ENCODE peak calls at places on chromosomes 13 and 19, in eight cellular contexts. V, Q, P, H, D, C, R and M are unnamed samples.

GRCh38 chr19:19274716-19275115 is 1.6 kb upstream of the TM6SF2 start:
- DNase-seq in V (no peak), Q (no peak), P (no peak), H (no peak), D (no peak), C (no peak), R (no peak), M (no peak)

GRCh38 chr13:110017379-110017778 is 231.0 kb upstream of the IRS2 start:
- DNase-seq in V (no peak), Q (no peak), P (peak; percentile 83), H (no peak), D (no peak), C (no peak), R (no peak), M (peak; percentile 92)

GRCh38 chr13:23020246-23020843 is 160.4 kb upstream of the SGCG start:
- DNase-seq in V (peak; percentile 97), Q (no peak), P (peak; percentile 53), H (peak; percentile 45), D (no peak), C (no peak), R (peak; percentile 26), M (peak; percentile 72)

GRCh38 chr13:41019027-41019487 is at the start of gene ELF1:
- DNase-seq in V (peak; percentile 21), Q (peak; percentile 22), P (peak; percentile 61), H (peak; percentile 81), D (no peak), C (no peak), R (peak; percentile 36), M (peak; percentile 59)

GRCh38 chr13:24644051-24644450 is 36.2 kb upstream of the ATP12A start:
- DNase-seq in V (peak; percentile 16), Q (no peak), P (peak; percentile 94), H (no peak), D (no peak), C (no peak), R (no peak), M (peak; percentile 38)

GRCh38 chr19:4534836-4535658 is at the start of gene PLIN5:
- DNase-seq in V (peak; percentile 91), Q (peak; percentile 47), P (peak; percentile 51), H (peak; percentile 45), D (peak; percentile 47), C (peak; percentile 97), R (peak; percentile 59), M (peak; percentile 68)

GRCh38 chr13:98004107-98004506 is 50.6 kb downstream of the IPO5 start:
- DNase-seq in V (no peak), Q (no peak), P (peak; percentile 93), H (no peak), D (no peak), C (no peak), R (no peak), M (peak; percentile 48)

GRCh38 chr13:47841131-47841530 is 159.9 kb downstream of the SUCLA2 start:
- DNase-seq in V (no peak), Q (no peak), P (no peak), H (no peak), D (peak; percentile 62), C (no peak), R (no peak), M (peak; percentile 35)

GRCh38 chr19:35539850-35540249 is 5.6 kb upstream of the TMEM147 start:
- DNase-seq in V (no peak), Q (no peak), P (no peak), H (no peak), D (no peak), C (no peak), R (no peak), M (no peak)

GRCh38 chr13:75687145-75687763 is 51.1 kb downstream of the LMO7 start:
- DNase-seq in V (peak; percentile 61), Q (no peak), P (peak; percentile 69), H (no peak), D (no peak), C (no peak), R (no peak), M (peak; percentile 71)

GRCh38 chr19:17209126-17210036 is 5.8 kb upstream of the USE1 start:
- DNase-seq in V (peak; percentile 97), Q (peak; percentile 44), P (peak; percentile 40), H (peak; percentile 76), D (no peak), C (no peak), R (no peak), M (peak; percentile 34)

GRCh38 chr19:10230904-10231623 is at the start of gene S1PR2:
- DNase-seq in V (peak; percentile 76), Q (peak; percentile 81), P (peak; percentile 48), H (peak; percentile 77), D (no peak), C (peak; percentile 91), R (peak; percentile 80), M (peak; percentile 87)

GRCh38 chr19:10551698-10552301 is 8.1 kb downstream of the ATG4D start:
- DNase-seq in V (peak; percentile 53), Q (no peak), P (peak; percentile 28), H (peak; percentile 71), D (no peak), C (no peak), R (no peak), M (peak; percentile 49)

GRCh38 chr13:73991884-73992283 is 142.3 kb downstream of the KLF12 start:
- DNase-seq in V (peak; percentile 40), Q (no peak), P (no peak), H (no peak), D (no peak), C (no peak), R (no peak), M (no peak)

GRCh38 chr19:1455002-1455335 is 5.0 kb downstream of the APC2 start:
- DNase-seq in V (no peak), Q (no peak), P (no peak), H (no peak), D (no peak), C (no peak), R (no peak), M (no peak)

GRCh38 chr19:9018163-9018875 is 8.1 kb upstream of the MUC16 start:
- DNase-seq in V (no peak), Q (no peak), P (no peak), H (no peak), D (no peak), C (peak; percentile 31), R (peak; percentile 31), M (no peak)

GRCh38 chr19:48398329-48399235 is 5.1 kb downstream of the GRIN2D start:
- DNase-seq in V (peak; percentile 99), Q (peak; percentile 85), P (peak; percentile 93), H (peak; percentile 93), D (peak; percentile 37), C (peak; percentile 72), R (no peak), M (peak; percentile 87)

GRCh38 chr19:32817913-32818476 is 51.6 kb downstream of the SLC7A9 start:
- DNase-seq in V (no peak), Q (no peak), P (no peak), H (no peak), D (no peak), C (no peak), R (no peak), M (no peak)

GRCh38 chr13:25738342-25738771 is 313.5 kb downstream of the SHISA2 start:
- DNase-seq in V (peak; percentile 74), Q (no peak), P (peak; percentile 29), H (no peak), D (no peak), C (no peak), R (no peak), M (peak; percentile 25)

GRCh38 chr19:40139533-40140287 is 49.0 kb upstream of the ZNF780A start:
- DNase-seq in V (peak; percentile 76), Q (no peak), P (peak; percentile 54), H (no peak), D (no peak), C (no peak), R (no peak), M (peak; percentile 76)

GRCh38 chr13:89066868-89067466 is 1395.8 kb downstream of the SLITRK5 start:
- DNase-seq in V (peak; percentile 83), Q (no peak), P (peak; percentile 30), H (no peak), D (no peak), C (no peak), R (no peak), M (peak; percentile 45)

GRCh38 chr19:40663712-40664692 is 26.4 kb downstream of the NUMBL start:
- DNase-seq in V (no peak), Q (peak; percentile 30), P (peak; percentile 31), H (no peak), D (no peak), C (no peak), R (peak; percentile 77), M (no peak)

GRCh38 chr19:17202249-17202648 is 12.9 kb upstream of the USE1 start:
- DNase-seq in V (no peak), Q (no peak), P (no peak), H (no peak), D (no peak), C (no peak), R (no peak), M (no peak)

GRCh38 chr13:19864018-19864338 is 529 bp upstream of the ZMYM5 start:
- DNase-seq in V (peak; percentile 87), Q (no peak), P (peak; percentile 85), H (peak; percentile 80), D (no peak), C (peak; percentile 88), R (peak; percentile 72), M (peak; percentile 81)

GRCh38 chr19:43618921-43619261 is 538 bp downstream of the ZNF428 start:
- DNase-seq in V (peak; percentile 84), Q (no peak), P (no peak), H (peak; percentile 80), D (no peak), C (no peak), R (no peak), M (peak; percentile 39)

GRCh38 chr19:10975374-10976036 is 14.7 kb downstream of the SMARCA4 start:
- DNase-seq in V (no peak), Q (no peak), P (peak; percentile 47), H (no peak), D (no peak), C (peak; percentile 88), R (peak; percentile 64), M (peak; percentile 77)